ENCODE peak calls at places on chromosome 10, in six cellular contexts. H is A549, R is HEK293T, J is K562, P is HepG2, X is GM12878. L is an unnamed sample.

GRCh38 chr10:89475567-89475966 is 59.8 kb downstream of the SLC16A12 start:
- DNase-seq in H (no peak), R (no peak), J (no peak), P (peak; percentile 70), X (no peak), L (peak; percentile 35)

GRCh38 chr10:72886596-72887522 is 6.7 kb upstream of the OIT3 start:
- DNase-seq in H (no peak), R (no peak), J (no peak), P (no peak), X (no peak), L (peak; percentile 5)

GRCh38 chr10:71746344-71747037 is 26.8 kb downstream of the VSIR start:
- DNase-seq in H (no peak), R (peak; percentile 28), J (peak; percentile 89), P (peak; percentile 47), X (no peak), L (no peak)

GRCh38 chr10:123516291-123516690 is 149.9 kb upstream of the GPR26 start:
- DNase-seq in H (no peak), R (no peak), J (no peak), P (no peak), X (no peak), L (no peak)

GRCh38 chr10:132374612-132375011 is 22.4 kb upstream of the PWWP2B start:
- DNase-seq in H (no peak), R (no peak), J (no peak), P (no peak), X (no peak), L (no peak)

GRCh38 chr10:101257121-101257890 is 28.0 kb upstream of the LBX1 start:
- DNase-seq in H (no peak), R (no peak), J (no peak), P (no peak), X (no peak), L (no peak)

GRCh38 chr10:132714096-132714721 is 71.7 kb downstream of the NKX6-2 start:
- DNase-seq in H (no peak), R (no peak), J (no peak), P (no peak), X (no peak), L (no peak)

GRCh38 chr10:36254191-36254590 is 612.1 kb upstream of the FZD8 start:
- DNase-seq in H (no peak), R (no peak), J (no peak), P (no peak), X (no peak), L (peak; percentile 16)

GRCh38 chr10:31959461-31960173 is 31.0 kb upstream of the ARHGAP12 start:
- DNase-seq in H (no peak), R (no peak), J (no peak), P (peak; percentile 57), X (no peak), L (no peak)

GRCh38 chr10:6667679-6668270 is 87.7 kb upstream of the PRKCQ start:
- DNase-seq in H (peak; percentile 66), R (peak; percentile 55), J (peak; percentile 46), P (peak; percentile 18), X (no peak), L (peak; percentile 43)

GRCh38 chr10:131381576-131381975 is 70.1 kb upstream of the TCERG1L start:
- DNase-seq in H (no peak), R (no peak), J (no peak), P (no peak), X (no peak), L (no peak)

GRCh38 chr10:127563718-127564553 is 14.8 kb downstream of the NPS start:
- DNase-seq in H (peak; percentile 19), R (peak; percentile 43), J (peak; percentile 17), P (no peak), X (no peak), L (no peak)

GRCh38 chr10:7035111-7035761 is 375.6 kb downstream of the SFMBT2 start:
- DNase-seq in H (no peak), R (no peak), J (no peak), P (no peak), X (no peak), L (no peak)

GRCh38 chr10:130456616-130457015 is 320.4 kb downstream of the GLRX3 start:
- DNase-seq in H (no peak), R (no peak), J (no peak), P (no peak), X (no peak), L (no peak)

GRCh38 chr10:43878386-43878785 is 229.7 kb upstream of the ZNF32 start:
- DNase-seq in H (no peak), R (no peak), J (no peak), P (no peak), X (no peak), L (no peak)

GRCh38 chr10:27713906-27714305 is 31.7 kb downstream of the MKX start:
- DNase-seq in H (no peak), R (peak; percentile 12), J (no peak), P (no peak), X (no peak), L (no peak)

GRCh38 chr10:88735661-88736060 is 24.2 kb upstream of the LIPN start:
- DNase-seq in H (no peak), R (no peak), J (no peak), P (no peak), X (no peak), L (peak; percentile 31)

GRCh38 chr10:52644678-52645434 is 127.7 kb downstream of the MBL2 start:
- DNase-seq in H (peak; percentile 54), R (peak; percentile 62), J (peak; percentile 11), P (peak; percentile 48), X (no peak), L (peak; percentile 32)

GRCh38 chr10:10432306-10433035 is 585.2 kb upstream of the CELF2 start:
- DNase-seq in H (no peak), R (no peak), J (no peak), P (no peak), X (no peak), L (peak; percentile 43)

GRCh38 chr10:37860494-37861190 is 3.2 kb upstream of the ZNF248 start:
- DNase-seq in H (peak; percentile 27), R (no peak), J (no peak), P (peak; percentile 27), X (no peak), L (peak; percentile 82)

GRCh38 chr10:72333111-72334012 is 21.4 kb downstream of the DNAJB12 start:
- DNase-seq in H (no peak), R (no peak), J (no peak), P (no peak), X (no peak), L (no peak)

GRCh38 chr10:61836233-61836887 is 65.1 kb upstream of the ARID5B start:
- DNase-seq in H (no peak), R (no peak), J (no peak), P (no peak), X (no peak), L (no peak)

GRCh38 chr10:44769449-44769848 is 141.7 kb upstream of the TMEM72 start:
- DNase-seq in H (no peak), R (no peak), J (no peak), P (no peak), X (no peak), L (no peak)

GRCh38 chr10:61992059-61992460 is 90.6 kb downstream of the ARID5B start:
- DNase-seq in H (no peak), R (no peak), J (no peak), P (no peak), X (no peak), L (peak; percentile 34)

GRCh38 chr10:14247650-14248258 is 83.0 kb downstream of the FRMD4A start:
- DNase-seq in H (no peak), R (no peak), J (no peak), P (no peak), X (no peak), L (no peak)

GRCh38 chr10:110912374-110912773 is 6.6 kb downstream of the BBIP1 start:
- DNase-seq in H (no peak), R (no peak), J (no peak), P (no peak), X (no peak), L (peak; percentile 80)

GRCh38 chr10:6062101-6062771 is at the start of gene IL2RA:
- DNase-seq in H (no peak), R (no peak), J (no peak), P (no peak), X (no peak), L (no peak)

GRCh38 chr10:9301148-9301547 is 1246.7 kb downstream of the GATA3 start:
- DNase-seq in H (peak; percentile 21), R (peak; percentile 14), J (no peak), P (no peak), X (no peak), L (no peak)

GRCh38 chr10:80664071-80664680 is 126.5 kb downstream of the SH2D4B start:
- DNase-seq in H (peak; percentile 70), R (peak; percentile 73), J (peak; percentile 74), P (peak; percentile 56), X (no peak), L (peak; percentile 33)
- TF ChIP-seq BHLHE40 in H (no peak), R (no peak), J (no peak), P (no peak), X (no peak), L (no peak)

GRCh38 chr10:76336213-76336963 is 905.0 kb downstream of the LRMDA start:
- DNase-seq in H (peak; percentile 16), R (no peak), J (no peak), P (peak; percentile 77), X (no peak), L (no peak)

GRCh38 chr10:76333801-76334200 is 902.4 kb downstream of the LRMDA start:
- DNase-seq in H (no peak), R (no peak), J (no peak), P (no peak), X (no peak), L (no peak)

GRCh38 chr10:76334306-76334705 is 902.9 kb downstream of the LRMDA start:
- DNase-seq in H (no peak), R (no peak), J (no peak), P (no peak), X (no peak), L (no peak)

GRCh38 chr10:76338187-76338586 is 906.8 kb downstream of the LRMDA start:
- DNase-seq in H (no peak), R (no peak), J (no peak), P (no peak), X (no peak), L (no peak)

GRCh38 chr10:76337641-76338040 is 906.2 kb downstream of the LRMDA start:
- DNase-seq in H (no peak), R (no peak), J (no peak), P (no peak), X (peak; percentile 3), L (peak; percentile 92)
- TF ChIP-seq BHLHE40 in H (no peak), R (no peak), J (no peak), P (no peak), X (no peak), L (peak; percentile 30)

DNA sequence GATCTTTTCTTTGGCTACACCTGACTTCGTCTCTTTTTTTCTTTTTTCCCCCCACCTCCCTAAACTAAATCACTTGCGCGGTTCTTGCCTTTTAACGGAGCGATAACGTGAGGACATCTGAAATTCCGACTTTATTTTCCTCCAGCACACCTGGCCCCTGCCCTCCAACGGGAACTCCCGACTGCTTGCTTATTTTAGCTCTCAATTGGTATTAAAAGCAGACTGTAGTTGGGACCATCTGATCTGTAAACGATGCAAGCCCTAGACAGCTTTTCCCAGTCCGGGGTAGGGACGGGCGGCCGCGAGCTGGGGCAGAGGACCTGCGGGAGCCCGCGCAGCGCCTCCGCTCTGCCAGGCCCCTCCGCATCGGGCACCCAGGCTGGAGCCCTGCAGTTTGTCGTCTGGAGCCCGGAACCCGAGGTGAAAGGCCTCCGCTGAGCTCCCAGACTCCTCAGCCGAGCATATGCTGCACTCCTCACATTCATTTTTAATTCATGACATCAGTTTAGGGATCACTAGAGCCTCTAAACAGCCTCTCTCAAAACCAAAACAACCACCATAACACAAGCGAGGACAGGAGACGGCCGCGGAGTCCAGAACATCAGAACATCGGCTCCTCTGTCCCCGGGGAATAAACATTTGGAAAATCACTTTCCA is 10.0 kb upstream of the EMX2 start:
- DNase-seq in H (no peak), R (no peak), J (no peak), P (no peak), X (no peak), L (no peak)
- TF ChIP-seq BHLHE40 in H (no peak), R (no peak), J (no peak), P (no peak), X (no peak), L (no peak)

GRCh38 chr10:17229016-17229716 is 1.1 kb downstream of the VIM start:
- DNase-seq in H (peak; percentile 89), R (peak; percentile 58), J (peak; percentile 75), P (no peak), X (no peak), L (peak; percentile 89)
- TF ChIP-seq BHLHE40 in H (no peak), R (no peak), J (no peak), P (no peak), X (no peak), L (no peak)

L was measured in IMR-90.